ENCODE peak calls at places on chromosomes 4 and X, in eight cellular contexts. V is mesendoderm, E is heart left ventricle, U is lung, J is ascending aorta, R is IMR-90, D is fibroblast of lung, P is bronchial epithelial cell. Q is an unnamed sample.

GRCh38 chr4:28225005-28225404 is 1364.4 kb downstream of the STIM2 start:
- DNase-seq in U (no peak), V (peak; percentile 81), E (no peak), J (no peak), D (peak; percentile 27), P (peak; percentile 69), R (peak; percentile 67), Q (no peak)

GRCh38 chr4:111537165-111537564 is 608.1 kb upstream of the FAM241A start:
- DNase-seq in J (no peak), E (no peak), D (no peak), R (no peak), P (no peak), V (no peak), U (no peak), Q (no peak)

GRCh38 chr4:119211856-119212250 is 660 bp upstream of the USP53 start:
- DNase-seq in P (no peak), U (no peak), J (no peak), D (no peak), E (no peak), R (no peak), V (peak; percentile 94), Q (no peak)

GRCh38 chr4:180560896-180561295 is 1682.3 kb upstream of the TENM3 start:
- DNase-seq in P (peak; percentile 9), U (no peak), R (peak; percentile 60), V (no peak), E (no peak), D (peak; percentile 73), J (no peak), Q (no peak)

GRCh38 chr4:127141857-127142256 is 490.9 kb upstream of the INTU start:
- DNase-seq in R (peak; percentile 76), D (peak; percentile 55), U (no peak), J (no peak), V (no peak), E (no peak), P (peak; percentile 15), Q (no peak)

GRCh38 chr4:55407119-55407518 is 11.4 kb downstream of the TMEM165 start:
- DNase-seq in U (no peak), D (peak; percentile 47), J (no peak), V (no peak), P (no peak), R (no peak), E (no peak), Q (no peak)

GRCh38 chr4:15343581-15343980 is 84.3 kb upstream of the C1QTNF7 start:
- DNase-seq in U (no peak), V (no peak), P (no peak), E (no peak), R (no peak), J (no peak), D (peak; percentile 23), Q (no peak)

GRCh38 chrX:130109429-130110378 is 593 bp downstream of the ELF4 start:
- DNase-seq in P (no peak), D (no peak), R (peak; percentile 27), V (no peak), E (no peak), J (no peak), U (no peak), Q (no peak)

GRCh38 chr4:76582074-76582816 is 147.2 kb downstream of the SHROOM3 start:
- DNase-seq in V (no peak), U (no peak), D (no peak), R (no peak), J (no peak), P (no peak), E (no peak), Q (no peak)

GRCh38 chr4:154707877-154708276 is 35.9 kb upstream of the LRAT start:
- DNase-seq in D (no peak), R (no peak), J (no peak), U (no peak), E (no peak), V (no peak), P (peak; percentile 82), Q (no peak)

DNA sequence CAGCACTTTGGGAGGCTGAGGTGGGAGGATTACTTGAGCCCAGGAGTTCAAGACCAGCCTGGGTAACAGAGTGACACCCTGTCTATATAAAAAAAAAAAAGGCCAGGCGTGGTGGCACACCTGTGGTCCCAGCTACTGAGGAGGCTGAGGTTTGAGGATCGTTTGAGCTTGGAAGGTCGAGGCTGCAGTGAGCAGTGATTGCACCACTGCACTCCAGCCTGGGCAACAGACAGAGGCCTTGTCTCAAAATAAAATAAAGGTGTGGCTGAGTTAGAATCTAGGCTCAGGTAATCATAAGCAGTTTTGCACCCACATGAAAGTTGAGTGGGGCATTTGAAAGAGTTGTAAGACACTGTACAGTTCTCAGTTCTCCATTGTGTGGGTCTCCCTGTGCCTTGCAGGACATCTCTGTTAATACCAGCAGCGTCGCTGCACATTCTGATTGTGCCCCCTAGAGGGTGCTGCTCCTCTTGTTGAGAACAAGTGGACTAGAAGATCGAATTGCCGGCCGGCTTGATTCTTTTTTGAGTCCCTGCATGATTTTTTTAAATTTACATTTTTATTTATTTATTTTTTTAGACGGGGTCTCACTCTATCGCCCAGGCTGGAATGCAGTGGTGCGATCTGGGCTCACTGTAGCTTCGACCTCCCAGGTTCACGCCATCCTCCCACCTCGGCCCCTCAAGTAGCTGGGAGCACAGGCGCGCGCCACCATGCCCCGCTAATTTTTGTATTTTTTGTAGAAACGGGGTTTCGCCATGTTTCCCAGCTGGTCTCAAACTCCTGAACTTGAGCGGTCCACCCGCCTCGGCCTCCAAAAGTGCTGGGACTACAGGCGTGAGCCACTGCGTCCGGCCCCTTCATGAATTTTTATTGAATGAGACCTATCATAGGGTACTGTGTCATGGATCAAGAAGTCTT is 73.6 kb upstream of the RBMX start:
- DNase-seq in J (no peak), P (peak; percentile 52), V (peak; percentile 68), R (peak; percentile 67), D (peak; percentile 62), U (peak; percentile 58), E (peak; percentile 54), Q (peak; percentile 27)
- H3K36me3 ChIP-seq in J (no peaks in the 10 kb centered on the region), P (no peaks in the 10 kb centered on the region), V (no peaks in the 10 kb centered on the region), R (no peaks in the 10 kb centered on the region), D (no peaks in the 10 kb centered on the region), U (no peaks in the 10 kb centered on the region), E (no peaks in the 10 kb centered on the region), Q (no peaks in the 10 kb centered on the region)

GRCh38 chr4:1225272-1226166 is 23.4 kb downstream of the CTBP1 start:
- DNase-seq in E (no peak), U (no peak), R (no peak), J (no peak), D (no peak), V (no peak), P (no peak), Q (no peak)
- H3K36me3 ChIP-seq in E (peaks cover 86% of the 10 kb centered on the region), U (peaks cover 3% of the 10 kb centered on the region), R (peaks cover 90% of the 10 kb centered on the region), J (peaks cover 84% of the 10 kb centered on the region), D (peaks cover 68% of the 10 kb centered on the region), V (peaks cover 31% of the 10 kb centered on the region), P (peaks cover 44% of the 10 kb centered on the region), Q (peaks cover 12% of the 10 kb centered on the region)

GRCh38 chr4:373062-373839 is 35.6 kb downstream of the ZNF141 start:
- DNase-seq in D (no peak), R (no peak), E (no peak), P (no peak), J (no peak), U (no peak), V (no peak), Q (no peak)
- H3K36me3 ChIP-seq in D (no peaks in the 10 kb centered on the region), R (peaks cover 15% of the 10 kb centered on the region), E (peaks cover 87% of the 10 kb centered on the region), P (peaks cover 2% of the 10 kb centered on the region), J (peaks cover 62% of the 10 kb centered on the region), U (peaks cover 38% of the 10 kb centered on the region), V (peaks cover 6% of the 10 kb centered on the region), Q (peaks cover 5% of the 10 kb centered on the region)

GRCh38 chr4:80010316-80010715 is 62.7 kb downstream of the ANTXR2 start:
- DNase-seq in E (no peak), P (no peak), J (no peak), D (no peak), U (no peak), R (no peak), V (no peak), Q (no peak)
- H3K36me3 ChIP-seq in E (peaks cover 27% of the 10 kb centered on the region), P (peaks cover 1% of the 10 kb centered on the region), J (no peaks in the 10 kb centered on the region), D (peaks cover 2% of the 10 kb centered on the region), U (no peaks in the 10 kb centered on the region), R (peaks cover 8% of the 10 kb centered on the region), V (no peaks in the 10 kb centered on the region), Q (no peaks in the 10 kb centered on the region)